ENCODE peak calls at places on chromosomes 6 and 20, in five cellular contexts. N is brain microvascular endothelial cell, U is NCI-H2171, I is T follicular helper cell, O is GM10248. B is an unnamed sample.

GRCh38 chr6:37696841-37697735 is 595 bp downstream of the MDGA1 start:
- DNase-seq in I (peak), O (peak), N (no peak), U (no peak), B (no peak)

GRCh38 chr6:45741437-45742166 is 274.1 kb downstream of the CLIC5 start:
- DNase-seq in N (no peak), U (no peak), O (peak), I (no peak), B (peak)

GRCh38 chr6:139868576-139868975 is 494.1 kb upstream of the CITED2 start:
- DNase-seq in I (no peak), N (no peak), O (no peak), U (no peak), B (no peak)

GRCh38 chr6:79737172-79737571 is 106.0 kb downstream of the SH3BGRL2 start:
- DNase-seq in U (no peak), I (no peak), O (no peak), N (no peak), B (no peak)

GRCh38 chr6:14510038-14510437 is 392.5 kb downstream of the CD83 start:
- DNase-seq in U (no peak), N (no peak), O (no peak), I (no peak), B (no peak)

GRCh38 chr6:136607204-136607931 is 57.1 kb upstream of the MAP7 start:
- DNase-seq in O (no peak), U (peak), N (no peak), I (no peak), B (peak)

GRCh38 chr20:3037654-3038053 is 5.8 kb upstream of the GNRH2 start:
- DNase-seq in N (no peak), I (no peak), U (no peak), O (no peak), B (no peak)

GRCh38 chr6:136980070-136980469 is 58.0 kb downstream of the SLC35D3 start:
- DNase-seq in U (no peak), I (no peak), N (no peak), O (no peak), B (no peak)

GRCh38 chr20:2387180-2387577 is 6.5 kb downstream of the TGM6 start:
- DNase-seq in N (peak), U (peak), I (peak), O (peak), B (peak)

GRCh38 chr6:137363805-137364138 is 130.4 kb downstream of the OLIG3 start:
- DNase-seq in I (no peak), O (no peak), N (peak), U (no peak), B (peak)

GRCh38 chr6:168440520-168441433 is at the start of gene SMOC2:
- DNase-seq in I (no peak), U (no peak), O (no peak), N (no peak), B (no peak)

GRCh38 chr20:25623225-25623735 is 534 bp downstream of the NANP start:
- DNase-seq in I (no peak), O (peak), N (peak), U (no peak), B (peak)

GRCh38 chr6:143068001-143068400 is 7.3 kb downstream of the AIG1 start:
- DNase-seq in I (no peak), U (no peak), O (no peak), N (no peak), B (no peak)

GRCh38 chr6:1726341-1726763 is 116.6 kb downstream of the FOXC1 start:
- DNase-seq in I (no peak), O (no peak), N (no peak), U (no peak), B (no peak)

GRCh38 chr20:57749131-57749690 is 39.4 kb upstream of the PMEPA1 start:
- DNase-seq in O (no peak), N (no peak), U (no peak), I (no peak), B (no peak)

GRCh38 chr6:79946773-79947190 is 571 bp downstream of the ELOVL4 start:
- DNase-seq in U (peak), I (no peak), O (peak), N (peak), B (peak)

GRCh38 chr6:105317607-105318533 is 85.0 kb downstream of the PREP start:
- DNase-seq in U (peak), O (no peak), I (no peak), N (no peak), B (no peak)

GRCh38 chr20:10651227-10651990 is 22.4 kb downstream of the JAG1 start:
- DNase-seq in O (no peak), I (no peak), U (no peak), N (peak), B (peak)

GRCh38 chr20:35511814-35512420 is 17.5 kb downstream of the C20orf173 start:
- DNase-seq in N (peak), I (no peak), O (no peak), U (peak), B (peak)

GRCh38 chr20:45934046-45934586 is 367 bp upstream of the PCIF1 start:
- DNase-seq in O (peak), I (no peak), N (no peak), U (peak), B (peak)

GRCh38 chr20:53783768-53784167 is 190.1 kb upstream of the ZNF217 start:
- DNase-seq in N (no peak), U (no peak), I (no peak), O (no peak), B (no peak)

GRCh38 chr6:80003841-80004198 is 629 bp upstream of the TTK start:
- DNase-seq in U (peak), I (peak), N (no peak), O (peak), B (no peak)

GRCh38 chr6:4666886-4667513 is 109.2 kb upstream of the CDYL start:
- DNase-seq in I (no peak), U (no peak), N (no peak), O (no peak), B (no peak)

GRCh38 chr6:27130668-27131428 is 116.7 kb upstream of the PRSS16 start:
- DNase-seq in U (no peak), I (no peak), O (no peak), N (no peak), B (no peak)

GRCh38 chr20:35134900-35135299 is 12.2 kb downstream of the EDEM2 start:
- DNase-seq in N (no peak), U (no peak), O (no peak), I (no peak), B (no peak)

GRCh38 chr6:47407295-47408281 is 70.0 kb upstream of the CD2AP start:
- DNase-seq in O (no peak), N (peak), I (no peak), U (no peak), B (no peak)

GRCh38 chr6:21748343-21749063 is 155.0 kb downstream of the SOX4 start:
- DNase-seq in N (peak), U (peak), I (no peak), O (no peak), B (peak)

GRCh38 chr6:16132909-16133308 is 4.0 kb downstream of the MYLIP start:
- DNase-seq in O (no peak), U (no peak), N (no peak), I (no peak), B (no peak)

GRCh38 chr6:13478525-13478962 is 8.9 kb downstream of the GFOD1 start:
- DNase-seq in N (no peak), U (peak), I (no peak), O (peak), B (no peak)

GRCh38 chr6:106256201-106256968 is 69.2 kb downstream of the ATG5 start:
- DNase-seq in N (no peak), I (no peak), U (no peak), O (no peak), B (peak)

GRCh38 chr6:1771324-1771723 is 161.6 kb downstream of the FOXC1 start:
- DNase-seq in O (no peak), U (no peak), I (no peak), N (peak), B (peak)

GRCh38 chr6:106107043-106107613 is 21.0 kb downstream of the PRDM1 start:
- DNase-seq in O (no peak), I (no peak), U (no peak), N (no peak), B (no peak)